ENCODE peak calls at places on chromosomes 1 and 21, in eight cellular contexts. X is GM12878, J is fibroblast of lung, Q is Caco-2, F is psoas muscle, Z is sigmoid colon, M is AG04450, R is right atrium auricular region. Y is an unnamed sample.

GRCh38 chr1:103180660-103181059 is 72.3 kb upstream of the COL11A1 start:
- DNase-seq in M (peak; percentile 33), Z (no peak), X (no peak), Q (no peak), F (no peak), R (no peak), J (peak; percentile 97), Y (no peak)

GRCh38 chr1:30192969-30193630 is 530.3 kb downstream of the MATN1 start:
- DNase-seq in F (no peak), M (no peak), X (no peak), R (no peak), J (no peak), Q (no peak), Z (no peak), Y (no peak)

GRCh38 chr1:92476071-92476607 is 10.6 kb downstream of the GFI1 start:
- DNase-seq in F (no peak), R (no peak), J (no peak), X (no peak), Q (no peak), M (no peak), Z (no peak), Y (no peak)

GRCh38 chr1:233372218-233373125 is 44.9 kb downstream of the MAP3K21 start:
- DNase-seq in M (no peak), R (no peak), F (no peak), Q (no peak), Z (no peak), X (no peak), J (peak; percentile 91), Y (no peak)

GRCh38 chr1:26771643-26772321 is 16.0 kb upstream of the PIGV start:
- DNase-seq in M (peak; percentile 93), J (peak; percentile 98), X (no peak), Q (peak; percentile 36), Z (no peak), R (peak; percentile 65), F (no peak), Y (no peak)

GRCh38 chr1:202207292-202207691 is 13.7 kb downstream of the LGR6 start:
- DNase-seq in F (no peak), Q (no peak), M (no peak), Z (no peak), J (peak; percentile 77), X (no peak), R (no peak), Y (no peak)

GRCh38 chr1:150015733-150016132 is 5.2 kb upstream of the OTUD7B start:
- DNase-seq in Q (no peak), J (no peak), X (no peak), R (no peak), F (no peak), Z (no peak), M (no peak), Y (no peak)

GRCh38 chr21:27047331-27048314 is 80.7 kb upstream of the ADAMTS5 start:
- DNase-seq in Z (no peak), X (no peak), Q (no peak), R (no peak), F (no peak), M (no peak), J (peak; percentile 31), Y (no peak)

GRCh38 chr1:206835186-206835585 is 30.2 kb upstream of the IL20 start:
- DNase-seq in R (no peak), J (no peak), M (no peak), Q (no peak), Z (no peak), X (no peak), F (no peak), Y (no peak)

GRCh38 chr1:213374369-213374768 is 323.3 kb downstream of the RPS6KC1 start:
- DNase-seq in F (peak; percentile 41), Q (peak; percentile 82), Z (no peak), M (no peak), R (no peak), J (peak; percentile 21), X (no peak), Y (peak; percentile 72)

DNA sequence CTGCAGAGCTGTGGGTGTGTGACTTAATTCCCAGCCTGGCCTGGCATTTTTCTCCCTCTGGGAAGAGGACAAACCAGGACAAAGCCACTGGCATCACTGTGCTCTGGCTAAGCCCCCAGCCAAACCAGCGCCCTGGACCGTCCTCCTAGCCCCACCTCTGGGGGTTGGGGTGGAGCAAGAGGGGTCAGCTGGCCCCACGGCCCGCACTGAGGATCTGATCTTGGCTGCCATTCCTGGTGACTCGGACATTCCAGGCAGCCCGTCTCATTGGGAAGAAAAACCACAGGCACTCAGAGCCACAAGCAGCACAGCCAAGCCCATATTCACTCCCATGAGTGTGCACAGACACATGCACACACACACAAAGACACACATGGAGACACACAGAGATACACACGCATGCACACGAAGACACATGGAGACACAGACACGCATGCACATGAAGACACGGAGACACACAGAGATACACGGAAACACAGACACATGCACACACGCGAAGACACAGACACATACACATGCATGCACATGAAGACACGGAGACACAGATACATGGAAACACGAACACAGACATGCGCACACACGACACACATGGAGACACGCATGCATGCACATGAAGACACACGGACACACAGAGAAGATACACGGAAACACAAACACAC is 2.3 kb upstream of the MXRA8 start:
- DNase-seq in F (peak; percentile 88), M (peak; percentile 86), R (peak; percentile 89), X (no peak), Z (peak; percentile 92), J (peak; percentile 97), Q (peak; percentile 59), Y (peak; percentile 47)
- H3K4me3 ChIP-seq in F (no peak overlapping the region), M (no peak overlapping the region), R (no peak overlapping the region), X (no peak overlapping the region), Z (no peak overlapping the region), J (no peak overlapping the region), Q (no peak overlapping the region), Y (no peak overlapping the region)

GRCh38 chr1:34127006-34128000 is 37.7 kb downstream of the CSMD2 start:
- DNase-seq in Z (no peak), J (no peak), R (peak; percentile 30), Q (no peak), X (no peak), M (no peak), F (no peak), Y (no peak)

GRCh38 chr1:34126486-34126885 is 38.5 kb downstream of the CSMD2 start:
- DNase-seq in J (no peak), X (no peak), Z (no peak), M (no peak), R (no peak), F (no peak), Q (no peak), Y (no peak)

GRCh38 chr1:34125721-34126380 is 39.2 kb downstream of the CSMD2 start:
- DNase-seq in R (no peak), Z (no peak), X (no peak), J (peak; percentile 16), F (no peak), Q (no peak), M (no peak), Y (no peak)

DNA sequence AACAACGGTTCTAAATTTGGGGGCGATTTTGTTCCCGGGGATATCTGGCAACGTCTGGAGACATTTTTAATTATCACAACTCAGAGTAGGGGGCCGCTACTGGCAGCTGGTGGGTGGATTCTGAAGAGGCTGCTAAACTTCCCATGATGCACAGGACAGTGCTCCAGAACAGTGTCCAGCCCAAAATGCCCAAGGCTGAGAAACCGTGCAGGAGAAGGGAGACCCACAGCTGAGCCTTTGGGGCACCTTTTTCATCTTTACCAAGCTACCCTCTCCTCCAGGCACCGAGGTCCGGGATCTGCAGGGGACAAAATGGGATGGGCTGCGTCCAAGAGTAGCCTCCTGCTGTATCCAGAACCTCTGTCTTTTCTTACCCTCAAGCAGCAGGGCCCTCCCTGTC is 43.0 kb downstream of the CSMD2 start:
- DNase-seq in Q (no peak), R (no peak), M (no peak), Z (no peak), J (no peak), X (no peak), F (no peak), Y (no peak)
- H3K9me3 ChIP-seq in Q (no peaks in the 10 kb centered on the region), R (peaks cover 19% of the 10 kb centered on the region), M (no peaks in the 10 kb centered on the region), Z (peaks cover 6% of the 10 kb centered on the region), J (no peaks in the 10 kb centered on the region), X (no peaks in the 10 kb centered on the region), F (peaks cover 16% of the 10 kb centered on the region), Y (no peaks in the 10 kb centered on the region)

GRCh38 chr1:89945852-89946476 is 48.9 kb upstream of the ZNF326 start:
- DNase-seq in R (no peak), J (peak; percentile 79), F (no peak), Q (no peak), X (peak; percentile 69), Z (no peak), M (no peak), Y (no peak)

GRCh38 chr1:89942825-89943658 is 51.9 kb upstream of the ZNF326 start:
- DNase-seq in M (no peak), Z (no peak), Q (no peak), J (no peak), X (no peak), R (no peak), F (no peak), Y (no peak)

GRCh38 chr1:89946532-89946931 is 48.4 kb upstream of the ZNF326 start:
- DNase-seq in J (no peak), M (no peak), Q (no peak), F (no peak), R (no peak), X (no peak), Z (no peak), Y (no peak)

GRCh38 chr1:89942014-89942413 is 52.9 kb upstream of the ZNF326 start:
- DNase-seq in J (no peak), F (no peak), R (no peak), M (no peak), X (no peak), Q (no peak), Z (no peak), Y (no peak)

GRCh38 chr1:89943846-89944781 is 50.8 kb upstream of the ZNF326 start:
- DNase-seq in Q (no peak), R (no peak), M (no peak), J (no peak), X (no peak), F (no peak), Z (no peak), Y (no peak)
- TF ChIP-seq CTCF in Q (no peak), R (no peak), M (no peak), J (no peak), X (no peak), F (no peak), Z (no peak), Y (no peak)

GRCh38 chr1:77926561-77927357 is 38.3 kb downstream of the NEXN start:
- DNase-seq in F (no peak), M (no peak), Q (no peak), Z (no peak), R (no peak), X (peak; percentile 38), J (no peak), Y (no peak)
- H3K4me3 ChIP-seq in F (no peak overlapping the region), M (no peak overlapping the region), Q (no peak overlapping the region), Z (no peak overlapping the region), R (no peak overlapping the region), X (peak overlapping the region; percentile 48), J (no peak overlapping the region), Y (no peak overlapping the region)

GRCh38 chr1:12386130-12386529 is 156.3 kb downstream of the VPS13D start:
- DNase-seq in R (no peak), Q (no peak), Z (no peak), X (no peak), F (no peak), M (no peak), J (peak; percentile 30), Y (no peak)
- H3K9me3 ChIP-seq in R (peaks cover 12% of the 10 kb centered on the region), Q (peaks cover 10% of the 10 kb centered on the region), Z (no peaks in the 10 kb centered on the region), X (peaks cover 6% of the 10 kb centered on the region), F (peaks cover 3% of the 10 kb centered on the region), M (peaks cover 8% of the 10 kb centered on the region), J (no peaks in the 10 kb centered on the region), Y (no peaks in the 10 kb centered on the region)